ENCODE peak calls at places on chromosomes 5 and 9, in nine cellular contexts. S is cardiac fibroblast, C is nephron progenitor cell, I is B cell, E is right atrium auricular region, J is foreskin fibroblast, M is kidney, N is GM13976, W is heart right ventricle. B is an unnamed sample.

GRCh38 chr5:156835905-156836304 is 14.2 kb upstream of the PPP1R2B start:
- DNase-seq in S (no peak), C (no peak), I (no peak), E (no peak), J (no peak), M (no peak), N (no peak), W (no peak), B (no peak)

GRCh38 chr5:31531543-31531887 is 378 bp downstream of the DROSHA start:
- DNase-seq in S (peak), C (peak), I (no peak), E (no peak), J (peak), M (peak), N (peak), W (no peak), B (no peak)

GRCh38 chr9:21624675-21625477 is 142.8 kb upstream of the IFNE start:
- DNase-seq in S (no peak), C (no peak), I (no peak), E (no peak), J (peak), M (no peak), N (no peak), W (no peak), B (no peak)

GRCh38 chr5:147484708-147485020 is 25.2 kb downstream of the DPYSL3 start:
- DNase-seq in S (no peak), C (no peak), I (no peak), E (no peak), J (no peak), M (no peak), N (no peak), W (no peak), B (no peak)

GRCh38 chr5:73706963-73707362 is 81.0 kb downstream of the ARHGEF28 start:
- DNase-seq in S (peak), C (no peak), I (no peak), E (no peak), J (no peak), M (no peak), N (no peak), W (no peak), B (no peak)

GRCh38 chr9:128113526-128114325 is 13.8 kb downstream of the PTGES2 start:
- DNase-seq in S (no peak), C (no peak), I (no peak), E (no peak), J (no peak), M (peak), N (no peak), W (no peak), B (no peak)

GRCh38 chr5:112921031-112921832 is 795 bp downstream of the REEP5 start:
- DNase-seq in S (peak), C (peak), I (peak), E (no peak), J (peak), M (peak), N (peak), W (peak), B (peak)

GRCh38 chr5:57280811-57281301 is 107.0 kb downstream of the GPBP1 start:
- DNase-seq in S (peak), C (no peak), I (no peak), E (no peak), J (no peak), M (no peak), N (no peak), W (no peak), B (no peak)

GRCh38 chr9:6686396-6686795 is 40.9 kb upstream of the GLDC start:
- DNase-seq in S (peak), C (no peak), I (no peak), E (no peak), J (peak), M (no peak), N (no peak), W (peak), B (no peak)

GRCh38 chr5:93677344-93678021 is 63.9 kb downstream of the POU5F2 start:
- DNase-seq in S (peak), C (peak), I (no peak), E (no peak), J (peak), M (peak), N (no peak), W (peak), B (no peak)

GRCh38 chr9:127686461-127687393 is 20.1 kb upstream of the CFAP157 start:
- DNase-seq in S (no peak), C (no peak), I (no peak), E (no peak), J (no peak), M (no peak), N (no peak), W (no peak), B (no peak)

GRCh38 chr9:7336356-7337075 is 463.1 kb downstream of the DMAC1 start:
- DNase-seq in S (peak), C (no peak), I (no peak), E (no peak), J (no peak), M (no peak), N (no peak), W (peak), B (no peak)

GRCh38 chr5:128869970-128870747 is 95.1 kb upstream of the SLC27A6 start:
- DNase-seq in S (no peak), C (no peak), I (no peak), E (no peak), J (peak), M (no peak), N (no peak), W (no peak), B (no peak)

GRCh38 chr5:120655828-120656435 is 191.8 kb downstream of the PRR16 start:
- DNase-seq in S (peak), C (peak), I (no peak), E (no peak), J (peak), M (no peak), N (no peak), W (no peak), B (no peak)

GRCh38 chr5:36936309-36936708 is 59.7 kb downstream of the NIPBL start:
- DNase-seq in S (no peak), C (no peak), I (no peak), E (no peak), J (no peak), M (no peak), N (no peak), W (no peak), B (no peak)

GRCh38 chr9:98999152-98999525 is 55.4 kb downstream of the COL15A1 start:
- DNase-seq in S (no peak), C (no peak), I (peak), E (no peak), J (no peak), M (no peak), N (no peak), W (no peak), B (no peak)

GRCh38 chr9:982660-983240 is 6.3 kb downstream of the DMRT3 start:
- DNase-seq in S (no peak), C (no peak), I (no peak), E (no peak), J (no peak), M (no peak), N (no peak), W (no peak), B (no peak)

GRCh38 chr9:34589371-34589655 is 211 bp downstream of the CNTFR start:
- DNase-seq in S (no peak), C (no peak), I (no peak), E (no peak), J (no peak), M (no peak), N (no peak), W (no peak), B (no peak)

GRCh38 chr5:138967806-138968448 is 92.8 kb upstream of the LRRTM2 start:
- DNase-seq in S (no peak), C (no peak), I (no peak), E (no peak), J (no peak), M (no peak), N (no peak), W (peak), B (no peak)

GRCh38 chr9:15329539-15330109 is 22.6 kb upstream of the TTC39B start:
- DNase-seq in S (no peak), C (no peak), I (no peak), E (no peak), J (no peak), M (no peak), N (no peak), W (no peak), B (no peak)

GRCh38 chr5:109880907-109881685 is 191.4 kb downstream of the MAN2A1 start:
- DNase-seq in S (no peak), C (no peak), I (no peak), E (no peak), J (no peak), M (no peak), N (no peak), W (no peak), B (no peak)

GRCh38 chr9:96486351-96487029 is 36.5 kb downstream of the HABP4 start:
- DNase-seq in S (peak), C (no peak), I (no peak), E (peak), J (peak), M (peak), N (peak), W (peak), B (no peak)

GRCh38 chr9:127277099-127277498 is 12.5 kb downstream of the GARNL3 start:
- DNase-seq in S (no peak), C (no peak), I (no peak), E (no peak), J (no peak), M (no peak), N (peak), W (no peak), B (no peak)

GRCh38 chr5:160029540-160030139 is 20.7 kb downstream of the TTC1 start:
- DNase-seq in S (no peak), C (no peak), I (no peak), E (no peak), J (no peak), M (no peak), N (no peak), W (no peak), B (no peak)

GRCh38 chr9:81125446-81126092 is 563.8 kb downstream of the TLE1 start:
- DNase-seq in S (peak), C (no peak), I (no peak), E (no peak), J (peak), M (no peak), N (no peak), W (no peak), B (no peak)

GRCh38 chr9:120655005-120655622 is 59.2 kb downstream of the MEGF9 start:
- DNase-seq in S (peak), C (no peak), I (no peak), E (no peak), J (peak), M (no peak), N (peak), W (no peak), B (no peak)

GRCh38 chr5:83856898-83857297 is 136.2 kb upstream of the HAPLN1 start:
- DNase-seq in S (no peak), C (peak), I (no peak), E (no peak), J (no peak), M (no peak), N (no peak), W (no peak), B (no peak)

GRCh38 chr5:121974261-121974660 is 12.5 kb downstream of the SRFBP1 start:
- DNase-seq in S (peak), C (no peak), I (no peak), E (no peak), J (peak), M (no peak), N (no peak), W (no peak), B (no peak)

GRCh38 chr9:69546265-69546664 is 125.9 kb downstream of the APBA1 start:
- DNase-seq in S (peak), C (peak), I (no peak), E (no peak), J (peak), M (no peak), N (no peak), W (no peak), B (no peak)

GRCh38 chr5:136984772-136985455 is 514.2 kb downstream of the SPOCK1 start:
- DNase-seq in S (no peak), C (no peak), I (no peak), E (no peak), J (no peak), M (no peak), N (no peak), W (no peak), B (no peak)

GRCh38 chr9:108634164-108634563 is 221.6 kb downstream of the ACTL7B start:
- DNase-seq in S (peak), C (no peak), I (no peak), E (no peak), J (peak), M (no peak), N (no peak), W (no peak), B (no peak)

GRCh38 chr5:36751881-36752280 is 124.7 kb upstream of the NIPBL start:
- DNase-seq in S (no peak), C (no peak), I (no peak), E (no peak), J (no peak), M (no peak), N (no peak), W (no peak), B (no peak)

GRCh38 chr9:93950619-93951601 is 4.2 kb downstream of the BARX1 start:
- DNase-seq in S (peak), C (peak), I (no peak), E (no peak), J (peak), M (no peak), N (peak), W (no peak), B (no peak)

GRCh38 chr9:8648271-8648670 is 848.7 kb upstream of the DMAC1 start:
- DNase-seq in S (peak), C (no peak), I (no peak), E (no peak), J (peak), M (no peak), N (no peak), W (no peak), B (no peak)

GRCh38 chr9:124770359-124771020 is 621 bp downstream of the NR6A1 start:
- DNase-seq in S (no peak), C (peak), I (no peak), E (no peak), J (no peak), M (peak), N (peak), W (no peak), B (no peak)

GRCh38 chr5:6772886-6773285 is 59.7 kb downstream of the TENT4A start:
- DNase-seq in S (no peak), C (no peak), I (no peak), E (no peak), J (no peak), M (no peak), N (no peak), W (no peak), B (no peak)

GRCh38 chr5:135944967-135945560 is 9.7 kb downstream of the LECT2 start:
- DNase-seq in S (peak), C (peak), I (no peak), E (peak), J (peak), M (no peak), N (peak), W (peak), B (no peak)

GRCh38 chr5:81268797-81269196 is 32.6 kb upstream of the ZCCHC9 start:
- DNase-seq in S (peak), C (no peak), I (no peak), E (no peak), J (peak), M (no peak), N (no peak), W (no peak), B (no peak)

GRCh38 chr9:98038958-98039357 is 17.6 kb upstream of the NANS start:
- DNase-seq in S (no peak), C (no peak), I (no peak), E (no peak), J (no peak), M (no peak), N (no peak), W (no peak), B (no peak)

GRCh38 chr5:67209141-67209771 is 12.7 kb upstream of the CD180 start:
- DNase-seq in S (peak), C (peak), I (peak), E (peak), J (peak), M (no peak), N (peak), W (peak), B (peak)
- TF ChIP-seq CTCF in S (peak), C (peak), I (peak), E (peak), J (peak), M (peak), N (peak), W (peak), B (peak)

DNA sequence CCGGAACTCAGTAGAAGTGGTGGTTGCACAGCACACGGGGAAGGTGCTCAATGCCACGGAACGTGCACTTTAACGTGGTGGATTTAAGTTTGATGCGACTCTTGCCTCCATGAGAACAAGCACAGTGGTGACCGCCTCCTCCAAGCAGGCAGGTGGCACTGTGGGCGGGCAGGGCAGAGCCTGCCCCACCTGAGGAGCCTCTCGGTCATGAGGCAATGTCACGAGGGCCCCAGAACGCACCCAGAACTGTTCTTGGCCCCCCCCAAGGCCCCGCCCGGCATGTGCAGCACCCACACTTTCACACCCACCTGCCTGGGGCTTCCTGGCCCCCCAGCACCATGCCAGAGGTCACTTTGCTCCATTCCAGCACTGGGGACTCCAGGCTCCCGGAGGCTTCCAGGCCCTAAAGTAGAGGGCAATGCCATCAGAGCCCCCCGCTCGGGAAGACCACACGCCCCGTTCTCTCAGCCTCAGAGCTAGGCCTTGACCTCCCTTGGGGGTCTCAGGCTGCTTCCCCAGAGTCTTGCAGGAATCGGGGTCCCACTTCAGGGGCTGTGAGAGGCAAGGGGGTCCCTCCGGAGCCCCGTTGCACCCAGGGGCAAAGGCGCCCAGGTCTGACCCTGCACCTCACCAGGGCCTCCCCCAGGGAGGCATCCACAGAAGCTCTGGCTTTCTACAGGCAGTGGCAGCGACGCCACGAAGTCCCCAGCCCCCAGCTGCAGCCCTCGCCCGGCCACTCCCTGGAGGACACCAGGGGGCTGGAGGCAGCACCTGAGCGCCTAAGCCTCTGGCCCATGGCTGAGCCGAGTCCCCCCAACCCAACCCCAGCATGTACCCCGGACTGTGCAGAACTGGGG is 14.0 kb downstream of the CCDC187 start:
- DNase-seq in S (no peak), C (no peak), I (no peak), E (no peak), J (no peak), M (peak), N (no peak), W (no peak), B (no peak)
- TF ChIP-seq CTCF in S (no peak), C (no peak), I (no peak), E (no peak), J (no peak), M (no peak), N (no peak), W (no peak), B (no peak)

GRCh38 chr5:96651047-96651446 is 11.1 kb upstream of the CAST start:
- DNase-seq in S (no peak), C (no peak), I (no peak), E (no peak), J (no peak), M (no peak), N (no peak), W (no peak), B (no peak)

GRCh38 chr5:96649938-96650540 is 12.1 kb upstream of the CAST start:
- DNase-seq in S (no peak), C (no peak), I (no peak), E (no peak), J (no peak), M (no peak), N (no peak), W (no peak), B (no peak)

GRCh38 chr5:96654209-96654608 is 8.0 kb upstream of the CAST start:
- DNase-seq in S (no peak), C (no peak), I (no peak), E (no peak), J (no peak), M (no peak), N (no peak), W (no peak), B (no peak)

GRCh38 chr5:96652769-96653455 is 9.3 kb upstream of the CAST start:
- DNase-seq in S (peak), C (no peak), I (no peak), E (no peak), J (peak), M (no peak), N (no peak), W (no peak), B (no peak)

DNA sequence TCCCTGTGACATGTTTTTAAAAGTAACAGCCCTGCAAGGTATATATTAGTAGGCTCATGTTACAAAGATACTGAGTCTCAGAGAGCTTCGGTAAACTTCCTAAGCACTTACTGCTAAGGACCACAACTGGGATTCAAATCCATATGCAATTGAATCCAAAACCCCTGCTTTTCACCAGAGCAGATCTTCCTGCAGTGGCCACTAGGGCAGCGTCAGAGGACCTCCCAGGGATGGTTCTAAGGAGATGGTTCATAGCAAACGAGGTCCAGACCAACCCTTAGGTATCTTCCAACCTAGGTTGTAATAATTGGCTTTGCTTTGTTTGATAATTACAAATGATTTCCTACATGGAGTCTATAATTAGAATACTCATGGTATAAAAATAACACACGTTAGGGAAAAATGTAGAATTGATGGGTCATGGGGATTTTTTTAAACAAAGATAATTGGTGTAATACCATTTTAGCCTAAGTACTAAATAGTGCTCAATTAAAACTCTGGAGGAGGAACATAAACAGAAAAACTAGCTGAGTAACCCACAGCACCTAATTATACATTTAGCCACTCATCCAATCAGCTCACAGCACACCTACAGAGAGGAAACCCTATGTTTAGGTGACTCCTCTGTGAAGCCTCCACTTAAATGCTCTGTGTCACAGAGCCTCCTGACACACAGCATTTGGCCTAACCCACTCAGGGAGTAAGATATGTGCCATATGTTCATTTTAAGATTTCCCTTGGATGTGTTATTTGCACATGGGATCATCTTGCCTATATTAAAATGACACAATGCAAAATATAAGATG is 10.0 kb upstream of the CAST start:
- DNase-seq in S (peak), C (no peak), I (no peak), E (no peak), J (no peak), M (no peak), N (no peak), W (no peak), B (no peak)
- TF ChIP-seq CTCF in S (peak), C (peak), I (peak), E (peak), J (peak), M (peak), N (no peak), W (peak), B (no peak)

GRCh38 chr9:91628892-91629291 is 205.3 kb upstream of the NFIL3 start:
- DNase-seq in S (no peak), C (no peak), I (no peak), E (no peak), J (no peak), M (no peak), N (no peak), W (no peak), B (no peak)
- TF ChIP-seq CTCF in S (no peak), C (no peak), I (no peak), E (no peak), J (no peak), M (no peak), N (no peak), W (no peak), B (no peak)

DNA sequence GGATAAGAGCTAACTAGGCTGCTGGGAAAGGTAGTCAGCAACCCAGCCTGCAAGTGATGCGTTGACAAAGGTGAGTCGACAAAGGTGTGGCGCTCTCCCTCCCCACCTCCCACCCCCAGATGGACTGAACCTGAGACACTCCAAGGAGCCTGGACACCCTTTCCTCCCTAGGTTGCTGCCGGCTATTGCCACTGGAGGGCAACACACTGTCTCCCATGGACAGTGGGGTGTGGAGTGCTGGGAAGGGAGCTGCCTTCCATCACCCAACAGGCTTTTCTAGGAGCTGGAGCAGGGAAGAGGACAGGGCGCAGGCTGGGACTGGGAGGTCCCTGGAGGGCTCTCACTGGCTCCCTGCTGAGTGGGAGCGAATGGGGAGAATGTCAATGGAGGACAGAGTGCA is 75.4 kb upstream of the ARAP3 start:
- DNase-seq in S (peak), C (peak), I (no peak), E (no peak), J (peak), M (no peak), N (no peak), W (peak), B (no peak)
- TF ChIP-seq CTCF in S (peak), C (peak), I (no peak), E (peak), J (peak), M (peak), N (peak), W (peak), B (no peak)

B was measured in D721Med.